ENCODE peak calls at places on chromosomes 1 and 21, in five cellular contexts. U, M, Y, K and F are unnamed samples.

GRCh38 chr1:207239874-207240273 is 81.6 kb upstream of the CD55 start:
- DNase-seq in U (no peak), M (no peak), Y (peak; percentile 50), K (no peak), F (no peak)

GRCh38 chr1:175841613-175842234 is 98.3 kb upstream of the TNR start:
- DNase-seq in U (no peak), M (peak; percentile 77), Y (no peak), K (peak; percentile 87), F (peak; percentile 94)

GRCh38 chr1:179046808-179047636 is 21.3 kb downstream of the FAM20B start:
- DNase-seq in U (no peak), M (no peak), Y (no peak), K (no peak), F (no peak)

GRCh38 chr21:17513214-17514123 is 626 bp downstream of the CXADR start:
- DNase-seq in U (no peak), M (peak; percentile 71), Y (peak; percentile 44), K (peak; percentile 80), F (peak; percentile 86)

GRCh38 chr1:116763116-116763786 is 9.0 kb downstream of the CD2 start:
- DNase-seq in U (no peak), M (peak; percentile 14), Y (no peak), K (no peak), F (no peak)

GRCh38 chr1:53071167-53071865 is 9.3 kb downstream of the PODN start:
- DNase-seq in U (no peak), M (no peak), Y (peak; percentile 19), K (no peak), F (no peak)

GRCh38 chr21:43865471-43866181 is 603 bp downstream of the AGPAT3 start:
- DNase-seq in U (no peak), M (peak; percentile 53), Y (peak; percentile 49), K (peak; percentile 46), F (peak; percentile 75)

GRCh38 chr1:227315500-227316346 is 2.6 kb downstream of the CDC42BPA start:
- DNase-seq in U (peak; percentile 38), M (peak; percentile 62), Y (peak; percentile 47), K (peak; percentile 45), F (peak; percentile 66)

GRCh38 chr21:34613679-34614442 is 1.1 kb downstream of the RCAN1 start:
- DNase-seq in U (no peak), M (peak; percentile 14), Y (no peak), K (peak; percentile 45), F (peak; percentile 65)

GRCh38 chr1:10720635-10721034 is 75.8 kb downstream of the CASZ1 start:
- DNase-seq in U (no peak), M (no peak), Y (no peak), K (no peak), F (no peak)

GRCh38 chr1:8016244-8017241 is 9.6 kb downstream of the ERRFI1 start:
- DNase-seq in U (no peak), M (no peak), Y (no peak), K (peak; percentile 28), F (peak; percentile 22)

GRCh38 chr1:31587720-31588423 is 11.6 kb downstream of the TINAGL1 start:
- DNase-seq in U (no peak), M (peak; percentile 75), Y (peak; percentile 78), K (peak; percentile 35), F (peak; percentile 54)

GRCh38 chr1:173862769-173863223 is 5.0 kb downstream of the GAS5 start:
- DNase-seq in U (no peak), M (no peak), Y (no peak), K (no peak), F (no peak)

GRCh38 chr1:3943806-3944620 is 43.9 kb upstream of the C1orf174 start:
- DNase-seq in U (no peak), M (no peak), Y (no peak), K (peak; percentile 87), F (peak; percentile 89)

GRCh38 chr1:221907531-221907930 is 165.6 kb upstream of the DUSP10 start:
- DNase-seq in U (no peak), M (no peak), Y (no peak), K (no peak), F (no peak)

GRCh38 chr1:15347182-15347581 is 62.5 kb upstream of the EFHD2 start:
- DNase-seq in U (no peak), M (no peak), Y (no peak), K (no peak), F (no peak)

GRCh38 chr1:178776553-178776952 is 51.5 kb downstream of the RALGPS2 start:
- DNase-seq in U (no peak), M (no peak), Y (no peak), K (no peak), F (no peak)

GRCh38 chr1:107664882-107665871 is 299.8 kb downstream of the VAV3 start:
- DNase-seq in U (no peak), M (peak; percentile 52), Y (no peak), K (no peak), F (peak; percentile 18)

GRCh38 chr1:175572932-175573871 is 170.2 kb downstream of the TNR start:
- DNase-seq in U (no peak), M (peak; percentile 91), Y (no peak), K (peak; percentile 95), F (peak; percentile 97)

GRCh38 chr1:3055051-3055450 is 14.0 kb upstream of the PRDM16 start:
- DNase-seq in U (no peak), M (no peak), Y (no peak), K (no peak), F (no peak)

GRCh38 chr1:119310301-119310700 is 58.3 kb upstream of the HAO2 start:
- DNase-seq in U (no peak), M (peak; percentile 37), Y (no peak), K (no peak), F (no peak)

GRCh38 chr1:87647436-87648177 is 318.9 kb downstream of the LMO4 start:
- DNase-seq in U (no peak), M (no peak), Y (no peak), K (no peak), F (no peak)

GRCh38 chr21:38773108-38774061 is 32.3 kb upstream of the ETS2 start:
- DNase-seq in U (peak; percentile 70), M (peak; percentile 21), Y (no peak), K (no peak), F (no peak)